ENCODE peak calls at places on chromosomes 3 and 15, in seven cellular contexts. K is neuronal stem cell, N is H9, G is heart right ventricle, S is spleen, C is small intestine, V is PC-3. W is an unnamed sample. For H3K9me3, the result is how much of the 10 kb centered on the place peaks cover.

GRCh38 chr3:129602730-129603560 is 3.5 kb downstream of the PLXND1 start:
- DNase-seq in N (peak), K (no peak), C (no peak), S (no peak), V (peak), G (peak), W (peak)

GRCh38 chr3:186053954-186054353 is 54.9 kb downstream of the ETV5 start:
- DNase-seq in C (no peak), V (no peak), N (no peak), G (no peak), S (peak), K (no peak), W (peak)

GRCh38 chr3:195227871-195228270 is 43.1 kb downstream of the XXYLT1 start:
- DNase-seq in K (no peak), V (peak), G (no peak), S (peak), C (no peak), N (no peak), W (no peak)

GRCh38 chr3:56773588-56774330 is 28.0 kb downstream of the ARHGEF3 start:
- DNase-seq in G (no peak), S (no peak), N (no peak), C (no peak), V (no peak), K (no peak), W (no peak)

GRCh38 chr3:182650568-182651128 is 142.7 kb upstream of the ATP11B start:
- DNase-seq in K (no peak), S (no peak), G (no peak), C (no peak), N (no peak), V (no peak), W (no peak)

GRCh38 chr3:44478055-44478468 is 592 bp upstream of the ZNF445 start:
- DNase-seq in C (no peak), N (no peak), S (no peak), G (no peak), K (no peak), V (no peak), W (no peak)

GRCh38 chr15:78727561-78727960 is 83.7 kb downstream of the ADAMTS7 start:
- DNase-seq in G (no peak), N (peak), C (no peak), V (no peak), S (no peak), K (no peak), W (peak)

GRCh38 chr15:98658831-98659699 is 10.7 kb downstream of the IGF1R start:
- DNase-seq in G (peak), N (no peak), C (peak), S (no peak), K (no peak), V (peak), W (peak)

GRCh38 chr3:51946796-51947195 is 4.6 kb downstream of the PARP3 start:
- DNase-seq in V (no peak), K (no peak), G (no peak), C (no peak), S (peak), N (no peak), W (no peak)

GRCh38 chr3:113575191-113575590 is 42.8 kb downstream of the SIDT1 start:
- DNase-seq in S (no peak), V (peak), C (peak), N (no peak), G (no peak), K (peak), W (no peak)

GRCh38 chr3:155418426-155418825 is 124.9 kb upstream of the STRIT1 start:
- DNase-seq in V (no peak), K (peak), S (no peak), N (no peak), G (peak), C (no peak), W (no peak)

GRCh38 chr3:69204315-69204957 is 82.0 kb upstream of the LMOD3 start:
- DNase-seq in G (peak), V (peak), C (no peak), K (no peak), S (no peak), N (no peak), W (no peak)

GRCh38 chr15:100215031-100215842 is 126.5 kb downstream of the ADAMTS17 start:
- DNase-seq in N (no peak), S (peak), G (no peak), C (no peak), K (no peak), V (no peak), W (no peak)

GRCh38 chr15:51184637-51185036 is 89.9 kb upstream of the TNFAIP8L3 start:
- DNase-seq in N (no peak), C (no peak), G (no peak), K (no peak), S (no peak), V (no peak), W (no peak)

GRCh38 chr15:80252281-80252619 is 237 bp upstream of the CTXND1 start:
- DNase-seq in S (no peak), C (no peak), V (no peak), G (no peak), K (no peak), N (no peak), W (no peak)

GRCh38 chr3:46558184-46559029 is 7.7 kb downstream of the LRRC2 start:
- DNase-seq in G (peak), K (no peak), N (peak), S (peak), C (peak), V (peak), W (peak)

GRCh38 chr3:50204804-50205718 is at the start of gene SLC38A3:
- DNase-seq in N (peak), K (peak), S (no peak), G (no peak), C (no peak), V (no peak), W (no peak)

GRCh38 chr15:98735304-98735703 is 87.0 kb downstream of the IGF1R start:
- DNase-seq in S (no peak), G (no peak), K (no peak), C (no peak), N (no peak), V (no peak), W (no peak)

GRCh38 chr15:99741835-99742234 is 8.6 kb upstream of the LYSMD4 start:
- DNase-seq in K (no peak), N (no peak), V (no peak), S (no peak), C (no peak), G (no peak), W (no peak)

GRCh38 chr15:45611305-45611704 is 23.5 kb upstream of the SQOR start:
- DNase-seq in C (no peak), N (no peak), K (no peak), G (no peak), V (peak), S (no peak), W (no peak)

GRCh38 chr15:98581715-98582114 is 66.6 kb upstream of the IGF1R start:
- DNase-seq in G (no peak), V (peak), S (no peak), C (no peak), K (no peak), N (no peak), W (no peak)

GRCh38 chr3:127389415-127389814 is 101.6 kb upstream of the PRR20G start:
- DNase-seq in C (no peak), S (peak), V (peak), K (no peak), N (no peak), G (no peak), W (no peak)

GRCh38 chr3:49602877-49603411 is 48.7 kb downstream of the BSN start:
- DNase-seq in K (no peak), C (peak), G (no peak), V (peak), S (no peak), N (no peak), W (no peak)

GRCh38 chr3:16205156-16205870 is 30.8 kb downstream of the GALNT15 start:
- DNase-seq in N (no peak), S (no peak), V (peak), K (no peak), C (no peak), G (no peak), W (peak)

GRCh38 chr15:63912061-63912615 is 78.4 kb upstream of the HERC1 start:
- DNase-seq in S (peak), C (no peak), N (no peak), G (no peak), K (no peak), V (no peak), W (no peak)

GRCh38 chr3:55624238-55624637 is 137.1 kb upstream of the WNT5A start:
- DNase-seq in C (no peak), V (peak), S (no peak), K (no peak), N (no peak), G (no peak), W (peak)

GRCh38 chr15:74421302-74422245 is 12.2 kb downstream of the SEMA7A start:
- DNase-seq in S (peak), K (no peak), V (no peak), C (no peak), G (no peak), N (no peak), W (no peak)

GRCh38 chr15:69357773-69358765 is 56.1 kb upstream of the KIF23 start:
- DNase-seq in K (peak), S (no peak), N (no peak), C (no peak), G (no peak), V (no peak), W (peak)

GRCh38 chr3:168088106-168088722 is 7.5 kb downstream of the GOLIM4 start:
- DNase-seq in C (peak), S (no peak), G (no peak), N (peak), V (no peak), K (no peak), W (no peak)

GRCh38 chr3:17261627-17262369 is 377.0 kb downstream of the PLCL2 start:
- DNase-seq in G (no peak), N (no peak), K (no peak), C (no peak), V (no peak), S (no peak), W (no peak)

GRCh38 chr3:160413613-160414248 is 14.3 kb downstream of the SMC4 start:
- DNase-seq in G (peak), S (peak), N (peak), K (peak), V (peak), C (peak), W (peak)

DNA sequence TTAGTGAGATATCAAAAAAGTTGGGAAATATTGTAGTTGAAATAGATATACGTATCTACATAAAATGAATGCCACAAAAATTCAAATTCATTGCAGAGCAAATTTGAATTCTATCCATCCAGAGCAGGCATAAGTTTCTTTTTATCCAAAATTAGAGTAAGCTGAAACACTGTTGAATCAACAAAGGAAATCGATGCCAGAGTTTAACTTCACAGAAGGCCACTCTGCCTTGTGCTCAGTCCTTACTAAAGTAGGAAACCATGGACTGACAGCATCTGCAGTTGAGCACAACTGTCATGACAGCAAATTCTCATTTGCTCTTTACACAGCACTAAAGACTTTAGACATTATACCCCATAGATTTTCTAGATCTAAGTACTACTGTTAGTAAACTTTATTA is 15.3 kb downstream of the ATOSA start:
- DNase-seq in G (no peak), C (no peak), S (no peak), N (no peak), K (no peak), V (no peak), W (no peak)
- H3K27ac ChIP-seq in G (no peak), C (no peak), S (no peak), N (no peak), K (no peak), V (no peak), W (no peak)

DNA sequence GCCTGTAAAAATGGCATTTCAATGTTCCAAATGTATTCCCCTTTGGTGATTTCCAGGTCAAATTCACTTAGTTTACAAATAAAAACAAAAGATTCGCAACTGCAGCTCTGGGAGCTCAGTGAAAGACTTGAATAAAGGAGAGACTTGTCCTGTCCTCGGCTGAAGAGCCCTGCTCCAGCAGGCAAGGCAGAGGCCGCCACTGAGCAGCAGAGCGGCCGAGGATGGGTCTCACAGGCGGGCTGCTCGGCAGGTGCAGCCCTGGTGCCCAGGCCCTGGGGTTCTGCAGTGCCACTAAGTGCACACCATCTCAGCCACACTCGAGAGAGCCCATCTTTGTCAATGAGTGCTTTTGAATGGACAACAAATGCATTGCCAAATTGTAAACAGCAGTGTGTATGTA is 856.2 kb downstream of the AGBL1 start:
- DNase-seq in V (no peak), K (no peak), G (no peak), N (peak), C (no peak), S (no peak), W (no peak)
- H3K9me3 ChIP-seq in V (under half), K (under half), G (under half), N (under half), C (under half), S (under half), W (under half)

GRCh38 chr3:187888658-187889057 is 143.4 kb upstream of the BCL6 start:
- DNase-seq in S (no peak), N (no peak), C (no peak), G (no peak), K (no peak), V (no peak), W (no peak)

GRCh38 chr3:187889601-187890404 is 144.5 kb upstream of the BCL6 start:
- DNase-seq in V (no peak), G (no peak), S (no peak), K (no peak), C (no peak), N (no peak), W (no peak)

DNA sequence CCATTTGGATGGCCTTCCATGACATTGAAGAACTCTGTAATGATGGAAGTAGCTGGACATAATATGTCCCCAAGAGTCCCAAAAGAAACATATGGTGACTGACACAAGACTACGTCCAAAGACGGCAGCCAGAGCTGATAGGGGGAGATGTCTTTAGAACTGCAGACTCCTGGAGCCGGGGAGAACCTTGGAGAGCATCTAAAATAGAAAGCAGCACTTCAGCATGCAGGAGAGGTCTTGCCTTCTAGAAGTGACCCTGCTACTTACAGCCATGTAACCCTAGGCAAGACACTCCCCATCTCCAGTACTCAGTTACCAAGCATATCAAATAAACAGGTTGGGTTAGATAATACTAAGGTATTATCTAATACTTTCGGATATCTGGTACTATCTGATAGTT is 143.8 kb upstream of the BCL6 start:
- DNase-seq in S (no peak), C (no peak), K (no peak), N (no peak), G (no peak), V (no peak), W (no peak)
- H3K27ac ChIP-seq in S (no peak), C (no peak), K (no peak), N (no peak), G (no peak), V (no peak), W (no peak)

GRCh38 chr15:40249477-40250303 is 10.8 kb downstream of the PAK6 start:
- DNase-seq in N (no peak), V (peak), K (no peak), C (no peak), G (no peak), S (peak), W (peak)

GRCh38 chr15:40246496-40247275 is 7.8 kb downstream of the PAK6 start:
- DNase-seq in C (no peak), G (no peak), S (no peak), V (no peak), K (no peak), N (no peak), W (no peak)

GRCh38 chr15:40248006-40248783 is 9.3 kb downstream of the PAK6 start:
- DNase-seq in C (no peak), S (peak), K (no peak), N (peak), V (no peak), G (no peak), W (no peak)

GRCh38 chr15:40245666-40246065 is 6.8 kb downstream of the PAK6 start:
- DNase-seq in K (no peak), V (no peak), G (no peak), N (peak), C (no peak), S (peak), W (no peak)

GRCh38 chr15:40247406-40247971 is 8.6 kb downstream of the PAK6 start:
- DNase-seq in N (no peak), G (no peak), C (no peak), S (peak), V (no peak), K (no peak), W (no peak)
- H3K9me3 ChIP-seq in N (under half), G (under half), C (under half), S (under half), V (under half), K (under half), W (under half)

GRCh38 chr3:138406606-138407005 is 27.8 kb upstream of the ESYT3 start:
- DNase-seq in C (no peak), K (no peak), G (no peak), N (peak), S (no peak), V (no peak), W (no peak)
- H3K27ac ChIP-seq in C (no peak), K (no peak), G (no peak), N (no peak), S (no peak), V (no peak), W (no peak)